ENCODE peak calls at places on chromosomes 5 and 9, in five cellular contexts. V, O, T, X and N are unnamed samples. For H3K4me1, the result is how much of the 10 kb centered on the place peaks cover.

GRCh38 chr5:142317673-142318261 is 7.1 kb downstream of the SPRY4 start:
- DNase-seq in V (no peak), T (no peak), O (no peak), X (no peak), N (no peak)

GRCh38 chr5:73596705-73597328 is 29.2 kb upstream of the ARHGEF28 start:
- DNase-seq in T (peak), X (peak), O (peak), V (peak), N (no peak)

GRCh38 chr9:106953166-106953565 is 90.2 kb downstream of the ZNF462 start:
- DNase-seq in O (peak), T (no peak), V (no peak), X (no peak), N (no peak)

GRCh38 chr5:151267481-151268275 is 14.7 kb downstream of the GM2A start:
- DNase-seq in X (no peak), V (no peak), O (no peak), T (no peak), N (no peak)

GRCh38 chr9:117771162-117771561 is 67.0 kb downstream of the TLR4 start:
- DNase-seq in X (no peak), V (no peak), O (no peak), T (no peak), N (no peak)

GRCh38 chr9:125544988-125545651 is 161.9 kb downstream of the MAPKAP1 start:
- DNase-seq in X (no peak), T (no peak), O (no peak), V (no peak), N (no peak)

GRCh38 chr5:151101151-151101550 is 20.3 kb upstream of the TNIP1 start:
- DNase-seq in O (no peak), T (no peak), X (no peak), V (no peak), N (no peak)

GRCh38 chr5:89041249-89041808 is 158.3 kb upstream of the MEF2C start:
- DNase-seq in T (no peak), X (no peak), V (no peak), O (no peak), N (no peak)

GRCh38 chr9:121122450-121123032 is 47.8 kb downstream of the CNTRL start:
- DNase-seq in X (no peak), O (no peak), V (no peak), T (no peak), N (no peak)

GRCh38 chr5:154355141-154355611 is 90.6 kb upstream of the SAP30L start:
- DNase-seq in V (peak), T (peak), X (no peak), O (peak), N (no peak)

DNA sequence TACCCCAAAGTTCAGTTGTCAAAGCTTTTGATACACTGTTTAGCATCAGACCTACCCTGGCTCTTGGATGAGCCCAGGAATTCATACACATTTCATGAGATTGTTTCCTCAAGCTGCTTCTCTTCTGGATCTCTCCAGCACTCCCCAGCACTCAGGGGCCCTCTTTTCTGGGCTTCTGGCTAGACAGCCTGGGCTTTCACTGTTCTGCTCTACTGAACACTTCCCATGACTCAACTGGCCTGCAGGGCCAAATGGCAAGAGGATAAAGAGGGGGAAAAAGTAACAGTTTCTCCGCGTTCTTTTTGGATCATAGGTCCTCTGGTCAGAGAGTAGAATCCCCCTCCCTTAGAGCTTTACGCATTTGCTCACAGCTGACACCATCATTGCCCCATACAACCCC is 20.9 kb upstream of the LURAP1L start:
- DNase-seq in V (no peak), X (no peak), T (peak), O (no peak), N (no peak)
- H3K4me1 ChIP-seq in V (under half), X (under half), T (under half), O (under half), N (under half)

GRCh38 chr5:78689893-78690592 is 41.5 kb upstream of the LHFPL2 start:
- DNase-seq in X (no peak), T (no peak), O (no peak), V (no peak), N (no peak)

GRCh38 chr5:78691073-78691960 is 42.7 kb upstream of the LHFPL2 start:
- DNase-seq in V (no peak), T (no peak), O (peak), X (no peak), N (no peak)

GRCh38 chr5:78693339-78693738 is 44.8 kb upstream of the LHFPL2 start:
- DNase-seq in T (no peak), O (no peak), X (no peak), V (no peak), N (no peak)

DNA sequence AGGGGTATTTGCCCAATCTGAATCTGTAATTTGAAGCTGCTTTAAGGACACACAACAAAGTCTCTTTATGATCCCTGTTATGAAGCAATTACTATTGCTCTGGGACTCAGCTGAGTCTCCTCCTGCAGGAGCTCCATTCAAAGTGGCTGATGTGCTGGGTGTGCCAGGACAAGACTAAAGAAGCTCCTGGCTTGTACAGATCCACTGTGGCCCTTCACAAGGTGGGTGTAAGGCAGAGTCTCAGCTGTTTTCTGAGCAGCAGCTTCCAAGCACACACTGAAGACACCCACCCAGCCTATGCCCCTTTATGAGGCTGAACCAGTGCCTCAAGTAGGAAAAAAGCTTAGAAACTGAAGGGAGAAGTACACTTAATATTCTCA is 42.0 kb upstream of the LHFPL2 start:
- DNase-seq in X (no peak), O (no peak), T (no peak), V (no peak), N (no peak)
- H3K4me1 ChIP-seq in X (under half), O (under half), T (under half), V (under half), N (under half)

DNA sequence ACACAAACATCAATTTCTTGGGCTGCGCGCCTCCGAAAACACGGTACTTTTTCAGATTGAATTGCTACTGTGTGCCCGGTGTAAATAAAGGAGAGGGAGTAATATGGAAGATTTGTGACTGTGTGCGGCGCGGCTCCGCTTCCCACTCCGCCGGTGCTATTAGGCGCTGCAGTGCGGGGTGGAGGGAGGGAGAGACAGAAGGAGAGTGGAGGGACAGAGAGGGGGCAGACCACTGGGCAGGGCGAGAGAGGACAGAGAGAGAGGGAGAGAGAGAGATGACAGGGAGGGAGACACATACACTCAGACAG is 24.8 kb upstream of the RNU6ATAC start:
- DNase-seq in X (no peak), T (peak), O (no peak), V (peak), N (no peak)
- H3K4me1 ChIP-seq in X (under half), T (under half), O (under half), V (under half), N (under half)

GRCh38 chr9:14248149-14248548 is 65.8 kb downstream of the NFIB start:
- DNase-seq in O (no peak), T (no peak), X (no peak), V (no peak), N (no peak)

GRCh38 chr9:14250779-14251145 is 63.2 kb downstream of the NFIB start:
- DNase-seq in T (no peak), O (no peak), V (no peak), X (no peak), N (no peak)

GRCh38 chr9:14251146-14252071 is 62.5 kb downstream of the NFIB start:
- DNase-seq in T (peak), X (peak), O (peak), V (no peak), N (peak)

GRCh38 chr9:14247577-14247976 is 66.4 kb downstream of the NFIB start:
- DNase-seq in X (no peak), V (no peak), T (no peak), O (no peak), N (no peak)

DNA sequence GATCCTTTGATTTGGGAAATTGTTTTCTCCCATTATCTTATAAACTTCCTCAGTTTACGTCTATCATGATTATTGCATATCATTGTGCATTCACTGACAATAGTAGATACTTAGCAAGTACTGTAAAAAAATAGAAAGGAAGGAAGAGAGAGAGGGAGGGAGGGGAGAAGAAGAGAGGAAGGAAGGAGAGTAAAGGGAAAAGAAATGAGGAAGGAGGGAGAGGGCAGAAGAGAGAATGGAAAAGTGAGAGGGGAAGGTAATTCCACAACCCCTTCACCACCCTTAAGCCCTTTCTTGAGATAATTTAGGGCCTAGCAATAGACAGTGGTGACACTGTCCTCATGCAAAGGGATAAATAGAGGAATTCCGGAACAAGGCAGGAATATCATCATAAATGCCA is 64.4 kb downstream of the NFIB start:
- DNase-seq in V (no peak), T (no peak), X (no peak), O (no peak), N (no peak)
- H3K4me1 ChIP-seq in V (under half), T (under half), X (under half), O (under half), N (under half)

DNA sequence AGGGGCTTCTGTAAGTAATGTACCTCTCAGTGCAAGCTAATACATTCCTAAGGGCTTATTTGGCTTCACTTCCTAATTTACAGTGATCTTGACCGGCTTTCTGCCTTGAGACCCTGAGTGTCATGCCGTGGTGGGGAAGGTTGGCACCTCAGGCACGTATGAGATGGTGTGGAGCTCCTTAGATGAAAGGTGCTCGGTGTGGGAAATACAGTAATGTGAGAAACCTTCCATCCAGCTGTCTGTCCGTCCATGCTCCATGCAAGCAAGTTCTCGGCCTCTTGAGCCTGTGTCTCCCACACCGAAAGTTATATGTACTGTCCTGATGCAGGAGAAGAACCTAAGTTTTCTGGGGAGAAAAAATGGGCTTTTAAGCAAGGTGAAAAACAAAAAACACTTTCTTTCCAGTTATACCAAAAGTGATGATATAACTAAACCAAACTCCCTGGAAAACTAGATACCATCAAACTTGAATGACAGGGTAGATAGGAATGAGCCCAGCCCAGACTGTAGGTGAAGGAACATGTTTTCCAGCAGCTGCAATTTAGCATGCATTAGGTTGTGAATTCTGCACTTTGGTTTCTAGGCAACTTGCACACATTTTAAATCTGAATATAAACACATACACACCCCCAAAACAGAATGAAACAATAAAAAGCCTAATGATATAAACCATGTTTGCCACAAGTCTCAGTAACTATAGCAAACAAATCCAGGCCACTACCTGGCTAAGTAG is 279.6 kb downstream of the FANCC start:
- DNase-seq in O (no peak), X (no peak), T (no peak), V (no peak), N (no peak)
- H3K4me1 ChIP-seq in O (under half), X (under half), T (under half), V (under half), N (under half)

DNA sequence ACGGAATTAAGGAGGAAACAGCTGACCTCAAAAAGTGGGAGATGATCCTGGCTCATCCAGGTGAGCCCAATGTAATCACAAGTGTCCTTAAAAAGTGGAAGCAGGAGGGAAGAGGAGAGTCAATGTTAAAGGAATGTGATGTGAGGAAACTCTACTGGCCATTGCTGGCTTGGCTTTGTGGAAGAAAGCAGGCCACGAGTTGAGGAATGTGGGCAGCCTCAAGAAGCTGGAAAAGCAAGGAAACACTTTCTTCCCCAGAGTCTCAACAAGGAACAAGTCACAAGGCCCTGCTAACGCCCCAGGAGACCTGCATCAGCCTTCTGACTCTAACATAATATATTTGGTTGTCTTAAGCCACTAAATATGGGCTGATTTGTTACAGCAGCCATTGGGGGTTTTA is 252.8 kb downstream of the PSAT1 start:
- DNase-seq in T (no peak), O (peak), X (no peak), V (no peak), N (no peak)
- H3K4me1 ChIP-seq in T (under half), O (under half), X (under half), V (under half), N (under half)

GRCh38 chr9:34771023-34771422 is 61.1 kb upstream of the CCL21 start:
- DNase-seq in O (no peak), V (no peak), X (no peak), T (no peak), N (no peak)
- H3K4me1 ChIP-seq in O (under half), V (under half), X (under half), T (under half), N (under half)